ENCODE peak calls at places on chromosomes 5 and 9, in ten cellular contexts. One of them, this sample, is unnamed. For H3K36me3, the result is how much of the 10 kb centered on the place peaks cover.

GRCh38 chr9:20990867-20991266 is 40.6 kb downstream of the HACD4 start:
- DNase-seq in sigmoid colon: peak
- DNase-seq in brain microvascular endothelial cell: no peak
- DNase-seq in heart right ventricle: no peak
- DNase-seq in endothelial cell of umbilical vein: no peak
- DNase-seq in ascending aorta: no peak
- DNase-seq in cardiac muscle cell: no peak
- DNase-seq in PC-9: no peak
- DNase-seq in thoracic aorta: no peak
- DNase-seq in fibroblast of lung: no peak
- DNase-seq in this sample: no peak

GRCh38 chr9:114349713-114350480 is 20.2 kb downstream of the ORM2 start:
- DNase-seq in sigmoid colon: no peak
- DNase-seq in brain microvascular endothelial cell: no peak
- DNase-seq in heart right ventricle: no peak
- DNase-seq in endothelial cell of umbilical vein: no peak
- DNase-seq in ascending aorta: no peak
- DNase-seq in cardiac muscle cell: no peak
- DNase-seq in PC-9: no peak
- DNase-seq in thoracic aorta: no peak
- DNase-seq in fibroblast of lung: no peak
- DNase-seq in this sample: no peak

GRCh38 chr9:105693435-105694275 is 686 bp upstream of the TMEM38B start:
- DNase-seq in sigmoid colon: no peak
- DNase-seq in brain microvascular endothelial cell: no peak
- DNase-seq in heart right ventricle: no peak
- DNase-seq in endothelial cell of umbilical vein: no peak
- DNase-seq in ascending aorta: no peak
- DNase-seq in cardiac muscle cell: no peak
- DNase-seq in PC-9: no peak
- DNase-seq in thoracic aorta: no peak
- DNase-seq in fibroblast of lung: no peak
- DNase-seq in this sample: no peak

GRCh38 chr9:124658165-124659017 is 112.7 kb downstream of the NR6A1 start:
- DNase-seq in sigmoid colon: peak
- DNase-seq in brain microvascular endothelial cell: peak
- DNase-seq in heart right ventricle: peak
- DNase-seq in endothelial cell of umbilical vein: peak
- DNase-seq in ascending aorta: peak
- DNase-seq in cardiac muscle cell: peak
- DNase-seq in PC-9: peak
- DNase-seq in thoracic aorta: peak
- DNase-seq in fibroblast of lung: peak
- DNase-seq in this sample: peak

GRCh38 chr9:70410368-70410767 is 4.1 kb downstream of the KLF9 start:
- DNase-seq in sigmoid colon: no peak
- DNase-seq in brain microvascular endothelial cell: no peak
- DNase-seq in heart right ventricle: no peak
- DNase-seq in endothelial cell of umbilical vein: peak
- DNase-seq in ascending aorta: no peak
- DNase-seq in cardiac muscle cell: peak
- DNase-seq in PC-9: no peak
- DNase-seq in thoracic aorta: no peak
- DNase-seq in fibroblast of lung: peak
- DNase-seq in this sample: no peak

GRCh38 chr5:134982230-134982629 is 14.5 kb downstream of the CATSPER3 start:
- DNase-seq in sigmoid colon: no peak
- DNase-seq in brain microvascular endothelial cell: no peak
- DNase-seq in heart right ventricle: no peak
- DNase-seq in endothelial cell of umbilical vein: no peak
- DNase-seq in ascending aorta: no peak
- DNase-seq in cardiac muscle cell: no peak
- DNase-seq in PC-9: no peak
- DNase-seq in thoracic aorta: no peak
- DNase-seq in fibroblast of lung: no peak
- DNase-seq in this sample: no peak

GRCh38 chr5:55737793-55738192 is at the start of gene DDX4:
- DNase-seq in sigmoid colon: no peak
- DNase-seq in brain microvascular endothelial cell: no peak
- DNase-seq in heart right ventricle: no peak
- DNase-seq in endothelial cell of umbilical vein: no peak
- DNase-seq in ascending aorta: no peak
- DNase-seq in cardiac muscle cell: no peak
- DNase-seq in PC-9: no peak
- DNase-seq in thoracic aorta: no peak
- DNase-seq in fibroblast of lung: no peak
- DNase-seq in this sample: no peak

GRCh38 chr5:1743769-1744085 is 55.9 kb downstream of the MRPL36 start:
- DNase-seq in sigmoid colon: peak
- DNase-seq in brain microvascular endothelial cell: no peak
- DNase-seq in heart right ventricle: no peak
- DNase-seq in endothelial cell of umbilical vein: no peak
- DNase-seq in ascending aorta: no peak
- DNase-seq in cardiac muscle cell: no peak
- DNase-seq in PC-9: no peak
- DNase-seq in thoracic aorta: no peak
- DNase-seq in fibroblast of lung: no peak
- DNase-seq in this sample: no peak

GRCh38 chr5:122759310-122759709 is 15.6 kb upstream of the SNX2 start:
- DNase-seq in sigmoid colon: no peak
- DNase-seq in brain microvascular endothelial cell: no peak
- DNase-seq in heart right ventricle: no peak
- DNase-seq in endothelial cell of umbilical vein: no peak
- DNase-seq in ascending aorta: no peak
- DNase-seq in cardiac muscle cell: no peak
- DNase-seq in PC-9: no peak
- DNase-seq in thoracic aorta: no peak
- DNase-seq in fibroblast of lung: no peak
- DNase-seq in this sample: no peak

GRCh38 chr5:122753500-122753899 is 21.4 kb upstream of the SNX2 start:
- DNase-seq in sigmoid colon: no peak
- DNase-seq in brain microvascular endothelial cell: no peak
- DNase-seq in heart right ventricle: no peak
- DNase-seq in endothelial cell of umbilical vein: no peak
- DNase-seq in ascending aorta: no peak
- DNase-seq in cardiac muscle cell: no peak
- DNase-seq in PC-9: no peak
- DNase-seq in thoracic aorta: no peak
- DNase-seq in fibroblast of lung: no peak
- DNase-seq in this sample: no peak

GRCh38 chr5:122757268-122757667 is 17.6 kb upstream of the SNX2 start:
- DNase-seq in sigmoid colon: no peak
- DNase-seq in brain microvascular endothelial cell: no peak
- DNase-seq in heart right ventricle: no peak
- DNase-seq in endothelial cell of umbilical vein: no peak
- DNase-seq in ascending aorta: no peak
- DNase-seq in cardiac muscle cell: no peak
- DNase-seq in PC-9: no peak
- DNase-seq in thoracic aorta: no peak
- DNase-seq in fibroblast of lung: no peak
- DNase-seq in this sample: no peak

GRCh38 chr5:122755740-122756139 is 19.1 kb upstream of the SNX2 start:
- DNase-seq in sigmoid colon: no peak
- DNase-seq in brain microvascular endothelial cell: no peak
- DNase-seq in heart right ventricle: no peak
- DNase-seq in endothelial cell of umbilical vein: no peak
- DNase-seq in ascending aorta: no peak
- DNase-seq in cardiac muscle cell: peak
- DNase-seq in PC-9: no peak
- DNase-seq in thoracic aorta: no peak
- DNase-seq in fibroblast of lung: no peak
- DNase-seq in this sample: no peak

DNA sequence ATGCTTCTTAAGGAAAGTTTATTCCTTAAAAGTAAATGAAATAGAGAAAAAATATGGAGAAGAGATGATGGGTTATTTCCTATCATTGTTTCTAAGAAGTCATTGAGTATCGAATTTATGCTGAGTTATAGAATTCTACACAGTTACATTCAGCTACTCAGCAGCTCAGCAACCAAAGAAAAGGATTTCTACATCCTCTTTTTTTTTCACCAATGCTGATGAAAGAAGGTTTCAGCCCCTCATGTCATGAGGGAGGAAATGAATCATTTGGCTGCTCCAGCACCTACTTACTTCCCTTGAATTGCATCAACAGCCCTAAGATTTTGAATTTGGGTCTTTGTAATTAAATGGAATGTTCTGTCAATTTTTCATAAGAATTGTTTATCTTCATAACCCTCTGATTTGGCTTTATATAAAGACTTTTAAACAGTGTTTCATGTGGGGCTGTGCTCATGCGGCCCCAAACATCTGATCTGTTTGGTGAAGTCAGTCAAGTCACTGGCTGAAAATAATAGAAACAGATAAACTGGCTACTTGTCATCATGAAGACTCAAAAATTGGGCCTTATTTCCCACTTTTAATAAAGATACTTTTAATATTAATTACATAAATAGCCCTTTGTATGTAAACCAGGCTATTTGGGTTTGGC is 18.5 kb upstream of the SNX2 start:
- DNase-seq in sigmoid colon: no peak
- DNase-seq in brain microvascular endothelial cell: peak
- DNase-seq in heart right ventricle: no peak
- DNase-seq in endothelial cell of umbilical vein: peak
- DNase-seq in ascending aorta: no peak
- DNase-seq in cardiac muscle cell: peak
- DNase-seq in PC-9: no peak
- DNase-seq in thoracic aorta: no peak
- DNase-seq in fibroblast of lung: peak
- DNase-seq in this sample: peak
- TF ChIP-seq CTCF in sigmoid colon: no peak
- TF ChIP-seq CTCF in brain microvascular endothelial cell: no peak
- TF ChIP-seq CTCF in heart right ventricle: no peak
- TF ChIP-seq CTCF in endothelial cell of umbilical vein: no peak
- TF ChIP-seq CTCF in ascending aorta: no peak
- TF ChIP-seq CTCF in cardiac muscle cell: no peak
- TF ChIP-seq CTCF in PC-9: no peak
- TF ChIP-seq CTCF in thoracic aorta: no peak
- TF ChIP-seq CTCF in fibroblast of lung: no peak
- TF ChIP-seq CTCF in this sample: no peak

GRCh38 chr9:4380406-4380805 is 80.5 kb upstream of the GLIS3 start:
- DNase-seq in sigmoid colon: no peak
- DNase-seq in brain microvascular endothelial cell: no peak
- DNase-seq in heart right ventricle: no peak
- DNase-seq in endothelial cell of umbilical vein: no peak
- DNase-seq in ascending aorta: no peak
- DNase-seq in cardiac muscle cell: no peak
- DNase-seq in PC-9: no peak
- DNase-seq in thoracic aorta: no peak
- DNase-seq in fibroblast of lung: no peak
- DNase-seq in this sample: no peak
- H3K36me3 ChIP-seq in sigmoid colon: under half
- H3K36me3 ChIP-seq in brain microvascular endothelial cell: under half
- H3K36me3 ChIP-seq in heart right ventricle: under half
- H3K36me3 ChIP-seq in endothelial cell of umbilical vein: under half
- H3K36me3 ChIP-seq in ascending aorta: under half
- H3K36me3 ChIP-seq in cardiac muscle cell: under half
- H3K36me3 ChIP-seq in PC-9: under half
- H3K36me3 ChIP-seq in thoracic aorta: under half
- H3K36me3 ChIP-seq in fibroblast of lung: under half
- H3K36me3 ChIP-seq in this sample: under half

GRCh38 chr5:102903074-102903871 is 148.2 kb downstream of the PAM start:
- DNase-seq in sigmoid colon: no peak
- DNase-seq in brain microvascular endothelial cell: no peak
- DNase-seq in heart right ventricle: no peak
- DNase-seq in endothelial cell of umbilical vein: no peak
- DNase-seq in ascending aorta: no peak
- DNase-seq in cardiac muscle cell: no peak
- DNase-seq in PC-9: no peak
- DNase-seq in thoracic aorta: no peak
- DNase-seq in fibroblast of lung: peak
- DNase-seq in this sample: no peak

GRCh38 chr5:102905052-102905451 is 149.9 kb downstream of the PAM start:
- DNase-seq in sigmoid colon: no peak
- DNase-seq in brain microvascular endothelial cell: no peak
- DNase-seq in heart right ventricle: no peak
- DNase-seq in endothelial cell of umbilical vein: no peak
- DNase-seq in ascending aorta: no peak
- DNase-seq in cardiac muscle cell: no peak
- DNase-seq in PC-9: no peak
- DNase-seq in thoracic aorta: no peak
- DNase-seq in fibroblast of lung: no peak
- DNase-seq in this sample: no peak

GRCh38 chr5:102902647-102903046 is 147.5 kb downstream of the PAM start:
- DNase-seq in sigmoid colon: no peak
- DNase-seq in brain microvascular endothelial cell: no peak
- DNase-seq in heart right ventricle: no peak
- DNase-seq in endothelial cell of umbilical vein: peak
- DNase-seq in ascending aorta: no peak
- DNase-seq in cardiac muscle cell: no peak
- DNase-seq in PC-9: no peak
- DNase-seq in thoracic aorta: no peak
- DNase-seq in fibroblast of lung: no peak
- DNase-seq in this sample: no peak

GRCh38 chr5:102895976-102896375 is 140.9 kb downstream of the PAM start:
- DNase-seq in sigmoid colon: no peak
- DNase-seq in brain microvascular endothelial cell: no peak
- DNase-seq in heart right ventricle: no peak
- DNase-seq in endothelial cell of umbilical vein: no peak
- DNase-seq in ascending aorta: no peak
- DNase-seq in cardiac muscle cell: no peak
- DNase-seq in PC-9: no peak
- DNase-seq in thoracic aorta: no peak
- DNase-seq in fibroblast of lung: no peak
- DNase-seq in this sample: no peak

DNA sequence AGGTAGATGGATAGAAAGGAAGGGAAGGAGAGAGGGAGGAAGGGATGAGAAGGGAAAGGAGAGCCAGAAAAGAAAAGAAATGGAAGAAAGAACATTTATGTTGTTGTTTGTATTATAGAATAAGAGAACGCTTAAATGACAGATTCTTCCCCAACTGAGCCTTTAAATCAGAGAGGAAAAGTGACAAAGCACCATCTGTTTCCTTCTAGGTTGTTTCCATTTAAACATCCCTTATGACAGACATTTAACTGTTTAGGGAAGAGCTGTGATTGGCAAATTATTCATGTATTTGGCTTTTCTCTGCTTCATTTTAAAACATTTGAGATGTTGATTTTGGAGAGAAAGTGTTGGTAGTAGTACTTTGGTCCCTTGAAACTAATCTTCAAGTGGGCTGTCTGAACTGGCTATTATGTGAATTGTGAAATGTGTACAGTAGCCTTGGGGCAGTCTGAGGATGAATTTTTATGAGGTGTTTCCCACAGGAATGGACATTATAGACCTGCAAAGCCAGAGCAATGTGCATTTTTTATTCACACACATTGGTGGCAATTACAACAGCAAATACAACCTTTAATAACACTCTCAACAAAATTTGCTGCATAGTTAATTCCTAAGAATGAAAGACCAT is 146.8 kb downstream of the PAM start:
- DNase-seq in sigmoid colon: no peak
- DNase-seq in brain microvascular endothelial cell: no peak
- DNase-seq in heart right ventricle: no peak
- DNase-seq in endothelial cell of umbilical vein: peak
- DNase-seq in ascending aorta: no peak
- DNase-seq in cardiac muscle cell: no peak
- DNase-seq in PC-9: peak
- DNase-seq in thoracic aorta: no peak
- DNase-seq in fibroblast of lung: no peak
- DNase-seq in this sample: no peak
- TF ChIP-seq CTCF in sigmoid colon: no peak
- TF ChIP-seq CTCF in brain microvascular endothelial cell: no peak
- TF ChIP-seq CTCF in heart right ventricle: no peak
- TF ChIP-seq CTCF in endothelial cell of umbilical vein: no peak
- TF ChIP-seq CTCF in ascending aorta: no peak
- TF ChIP-seq CTCF in cardiac muscle cell: no peak
- TF ChIP-seq CTCF in PC-9: no peak
- TF ChIP-seq CTCF in thoracic aorta: no peak
- TF ChIP-seq CTCF in fibroblast of lung: no peak
- TF ChIP-seq CTCF in this sample: no peak

GRCh38 chr9:86328153-86328552 is 26.1 kb downstream of the TUT7 start:
- DNase-seq in sigmoid colon: no peak
- DNase-seq in brain microvascular endothelial cell: no peak
- DNase-seq in heart right ventricle: no peak
- DNase-seq in endothelial cell of umbilical vein: no peak
- DNase-seq in ascending aorta: no peak
- DNase-seq in cardiac muscle cell: no peak
- DNase-seq in PC-9: no peak
- DNase-seq in thoracic aorta: no peak
- DNase-seq in fibroblast of lung: no peak
- DNase-seq in this sample: no peak
- H3K36me3 ChIP-seq in sigmoid colon: under half
- H3K36me3 ChIP-seq in brain microvascular endothelial cell: under half
- H3K36me3 ChIP-seq in heart right ventricle: under half
- H3K36me3 ChIP-seq in endothelial cell of umbilical vein: under half
- H3K36me3 ChIP-seq in ascending aorta: under half
- H3K36me3 ChIP-seq in cardiac muscle cell: under half
- H3K36me3 ChIP-seq in PC-9: under half
- H3K36me3 ChIP-seq in thoracic aorta: under half
- H3K36me3 ChIP-seq in fibroblast of lung: under half
- H3K36me3 ChIP-seq in this sample: under half